ENCODE peak calls at places on chromosomes 1 and 21, in five cellular contexts. One of them, this sample, is unnamed.

GRCh38 chr1:236281286-236282158 is at the start of gene ERO1B:
- DNase-seq in fibroblast of pulmonary artery: peak; percentile 93
- DNase-seq in epithelial cell of esophagus: peak; percentile 97
- DNase-seq in GM23338: peak; percentile 99
- DNase-seq in SK-N-SH: peak; percentile 97
- DNase-seq in this sample: peak; percentile 96

GRCh38 chr1:210801501-210801900 is 332.4 kb downstream of the KCNH1 start:
- DNase-seq in epithelial cell of esophagus: no peak
- DNase-seq in SK-N-SH: no peak
- DNase-seq in fibroblast of pulmonary artery: no peak
- DNase-seq in GM23338: no peak
- DNase-seq in this sample: no peak

GRCh38 chr1:117473063-117473462 is 105.8 kb downstream of the MAN1A2 start:
- DNase-seq in GM23338: no peak
- DNase-seq in SK-N-SH: no peak
- DNase-seq in epithelial cell of esophagus: no peak
- DNase-seq in fibroblast of pulmonary artery: no peak
- DNase-seq in this sample: no peak

GRCh38 chr1:77322061-77322900 is 40.5 kb downstream of the AK5 start:
- DNase-seq in GM23338: peak; percentile 55
- DNase-seq in SK-N-SH: no peak
- DNase-seq in epithelial cell of esophagus: peak; percentile 3
- DNase-seq in fibroblast of pulmonary artery: peak; percentile 73
- DNase-seq in this sample: peak; percentile 81

GRCh38 chr21:34545079-34545884 is 33.3 kb upstream of the KCNE1 start:
- DNase-seq in fibroblast of pulmonary artery: peak; percentile 65
- DNase-seq in SK-N-SH: no peak
- DNase-seq in epithelial cell of esophagus: peak; percentile 34
- DNase-seq in GM23338: peak; percentile 26
- DNase-seq in this sample: peak; percentile 87

GRCh38 chr1:247562169-247562568 is 13.2 kb downstream of the GCSAML start:
- DNase-seq in fibroblast of pulmonary artery: no peak
- DNase-seq in GM23338: no peak
- DNase-seq in SK-N-SH: no peak
- DNase-seq in epithelial cell of esophagus: no peak
- DNase-seq in this sample: no peak

GRCh38 chr1:121546830-121547680 is 362.3 kb downstream of the SRGAP2C start:
- DNase-seq in epithelial cell of esophagus: peak; percentile 53
- DNase-seq in SK-N-SH: no peak
- DNase-seq in GM23338: no peak
- DNase-seq in fibroblast of pulmonary artery: peak; percentile 7
- DNase-seq in this sample: no peak

GRCh38 chr1:220691039-220691684 is 999 bp downstream of the C1orf115 start:
- DNase-seq in epithelial cell of esophagus: no peak
- DNase-seq in SK-N-SH: no peak
- DNase-seq in fibroblast of pulmonary artery: no peak
- DNase-seq in GM23338: no peak
- DNase-seq in this sample: no peak

GRCh38 chr1:113903496-113904291 is 905 bp downstream of the AP4B1 start:
- DNase-seq in SK-N-SH: peak; percentile 6
- DNase-seq in epithelial cell of esophagus: peak; percentile 11
- DNase-seq in GM23338: no peak
- DNase-seq in fibroblast of pulmonary artery: no peak
- DNase-seq in this sample: no peak

GRCh38 chr1:108817016-108817415 is 39.9 kb downstream of the AKNAD1 start:
- DNase-seq in fibroblast of pulmonary artery: peak; percentile 69
- DNase-seq in epithelial cell of esophagus: no peak
- DNase-seq in GM23338: no peak
- DNase-seq in SK-N-SH: no peak
- DNase-seq in this sample: peak; percentile 25

GRCh38 chr1:154870117-154870571 is at the start of gene KCNN3:
- DNase-seq in GM23338: peak; percentile 99
- DNase-seq in SK-N-SH: peak; percentile 96
- DNase-seq in fibroblast of pulmonary artery: peak; percentile 91
- DNase-seq in epithelial cell of esophagus: peak; percentile 90
- DNase-seq in this sample: peak; percentile 96

GRCh38 chr1:218298398-218298797 is 13.3 kb downstream of the RRP15 start:
- DNase-seq in SK-N-SH: no peak
- DNase-seq in GM23338: no peak
- DNase-seq in epithelial cell of esophagus: no peak
- DNase-seq in fibroblast of pulmonary artery: no peak
- DNase-seq in this sample: no peak

DNA sequence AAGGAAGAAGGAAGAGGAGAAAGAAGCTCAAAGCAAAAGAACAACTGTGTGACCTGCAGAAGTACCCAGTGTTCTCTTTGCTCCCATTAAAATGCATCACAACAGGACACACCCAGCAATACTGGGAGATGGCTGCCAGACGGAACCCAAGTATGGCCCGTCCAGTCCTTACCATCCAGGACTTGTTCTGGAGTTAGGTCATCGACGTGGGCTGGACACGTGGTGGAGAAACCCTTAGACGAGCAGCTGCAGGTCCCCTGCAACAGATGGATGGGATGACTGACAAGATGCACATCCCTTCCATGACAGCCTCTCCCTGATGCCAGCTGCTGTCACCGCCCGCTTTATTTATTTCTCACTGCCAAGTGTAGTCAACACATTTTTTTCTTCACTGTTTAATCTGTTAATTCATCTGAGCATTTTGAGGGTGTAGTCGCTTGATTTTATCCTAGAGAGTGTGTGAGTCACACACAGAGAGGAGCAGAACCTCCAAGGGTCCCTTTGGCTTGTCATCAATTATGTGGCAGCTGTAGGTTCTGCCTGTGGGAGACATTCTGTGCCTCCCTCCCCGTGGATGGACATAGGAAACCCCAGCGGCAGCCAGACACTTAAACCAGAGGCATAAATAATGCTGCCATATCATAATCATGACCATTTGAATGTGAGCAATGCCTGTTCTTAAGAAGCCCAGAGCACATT is 80.9 kb downstream of the ABCA4 start:
- DNase-seq in fibroblast of pulmonary artery: no peak
- DNase-seq in epithelial cell of esophagus: no peak
- DNase-seq in GM23338: no peak
- DNase-seq in SK-N-SH: peak; percentile 59
- DNase-seq in this sample: no peak
- TF ChIP-seq CTCF in fibroblast of pulmonary artery: no peak
- TF ChIP-seq CTCF in epithelial cell of esophagus: no peak
- TF ChIP-seq CTCF in GM23338: no peak
- TF ChIP-seq CTCF in SK-N-SH: peak; percentile 25
- TF ChIP-seq CTCF in this sample: no peak

GRCh38 chr1:196462101-196462500 is 146.1 kb downstream of the KCNT2 start:
- DNase-seq in fibroblast of pulmonary artery: peak; percentile 43
- DNase-seq in SK-N-SH: no peak
- DNase-seq in GM23338: no peak
- DNase-seq in epithelial cell of esophagus: peak; percentile 36
- DNase-seq in this sample: no peak
- H3K4me3 ChIP-seq in fibroblast of pulmonary artery: no peak overlapping the region
- H3K4me3 ChIP-seq in SK-N-SH: no peak overlapping the region
- H3K4me3 ChIP-seq in GM23338: no peak overlapping the region
- H3K4me3 ChIP-seq in epithelial cell of esophagus: no peak overlapping the region
- H3K4me3 ChIP-seq in this sample: no peak overlapping the region

GRCh38 chr21:46567348-46567747 is 37.5 kb downstream of the S100B start:
- DNase-seq in fibroblast of pulmonary artery: no peak
- DNase-seq in GM23338: no peak
- DNase-seq in epithelial cell of esophagus: no peak
- DNase-seq in SK-N-SH: no peak
- DNase-seq in this sample: no peak

GRCh38 chr21:46562964-46563607 is 41.8 kb downstream of the S100B start:
- DNase-seq in epithelial cell of esophagus: no peak
- DNase-seq in SK-N-SH: peak; percentile 26
- DNase-seq in GM23338: no peak
- DNase-seq in fibroblast of pulmonary artery: no peak
- DNase-seq in this sample: no peak

GRCh38 chr21:46562472-46562871 is 42.4 kb downstream of the S100B start:
- DNase-seq in SK-N-SH: no peak
- DNase-seq in GM23338: no peak
- DNase-seq in epithelial cell of esophagus: no peak
- DNase-seq in fibroblast of pulmonary artery: no peak
- DNase-seq in this sample: no peak

GRCh38 chr21:46561448-46562095 is 43.3 kb downstream of the S100B start:
- DNase-seq in fibroblast of pulmonary artery: no peak
- DNase-seq in SK-N-SH: no peak
- DNase-seq in GM23338: no peak
- DNase-seq in epithelial cell of esophagus: no peak
- DNase-seq in this sample: no peak

DNA sequence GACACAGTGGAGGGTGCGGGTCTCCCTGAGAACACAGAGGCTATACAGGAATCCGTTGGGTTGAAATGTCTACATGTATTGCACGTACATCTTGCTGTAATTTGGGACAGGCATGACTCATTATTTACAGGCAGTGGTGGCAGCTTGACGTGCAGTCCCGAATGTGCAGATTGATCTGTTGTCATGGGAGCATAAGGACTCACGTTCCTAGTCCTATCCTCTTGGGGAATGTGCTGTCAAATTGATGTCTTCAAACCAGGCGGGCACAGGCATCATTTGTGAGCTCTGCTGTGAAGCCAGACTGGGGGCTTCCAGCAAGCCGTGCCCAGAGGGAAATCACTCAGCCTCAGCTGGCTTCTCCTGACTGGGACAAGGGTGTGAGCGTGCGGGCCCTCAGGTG is 40.5 kb downstream of the S100B start:
- DNase-seq in epithelial cell of esophagus: no peak
- DNase-seq in SK-N-SH: no peak
- DNase-seq in fibroblast of pulmonary artery: no peak
- DNase-seq in GM23338: no peak
- DNase-seq in this sample: no peak
- TF ChIP-seq CTCF in epithelial cell of esophagus: no peak
- TF ChIP-seq CTCF in SK-N-SH: no peak
- TF ChIP-seq CTCF in fibroblast of pulmonary artery: no peak
- TF ChIP-seq CTCF in GM23338: no peak
- TF ChIP-seq CTCF in this sample: no peak

DNA sequence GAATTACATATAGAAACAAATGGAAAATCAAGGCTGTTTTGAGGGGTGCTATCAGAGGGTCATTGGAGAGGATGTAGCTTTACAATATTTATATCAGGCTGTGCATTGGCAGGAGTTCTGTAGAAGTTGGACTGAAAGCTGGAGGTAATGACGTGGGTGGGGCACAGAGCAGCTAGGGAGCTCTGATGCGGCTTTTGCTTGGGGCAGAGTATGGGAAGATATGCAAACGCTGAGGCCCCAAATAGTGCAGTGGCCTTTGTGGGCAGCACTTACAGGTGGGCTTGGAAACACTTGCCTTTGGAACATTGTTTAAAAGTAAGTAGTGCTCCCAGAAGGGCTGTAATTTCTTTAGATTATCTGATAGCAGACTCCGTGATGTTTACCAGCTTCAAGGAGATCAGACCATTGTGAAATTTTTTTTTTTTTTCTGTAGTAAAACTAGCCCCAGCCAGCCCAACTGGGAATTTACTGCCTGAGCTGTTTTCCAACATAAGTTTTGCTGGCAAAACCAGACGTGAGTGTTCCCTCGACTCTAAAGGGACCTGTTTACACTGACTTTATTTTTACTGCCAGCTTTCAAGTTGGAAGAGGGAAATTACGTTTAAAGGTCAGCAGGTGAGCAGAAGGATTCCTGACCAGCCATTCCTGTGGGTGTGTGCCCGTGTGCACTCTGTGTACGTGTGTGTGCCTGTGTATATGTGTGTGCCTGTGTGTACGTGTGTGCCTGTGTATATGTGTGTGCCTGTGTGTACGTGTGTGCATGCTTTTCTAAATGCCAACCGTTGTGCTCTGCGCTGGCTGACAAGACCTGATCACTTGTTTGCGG is at the start of gene MAB21L3:
- DNase-seq in epithelial cell of esophagus: peak; percentile 51
- DNase-seq in fibroblast of pulmonary artery: no peak
- DNase-seq in SK-N-SH: no peak
- DNase-seq in GM23338: no peak
- DNase-seq in this sample: no peak
- H3K4me3 ChIP-seq in epithelial cell of esophagus: no peak within 1 kb of the TSS
- H3K4me3 ChIP-seq in fibroblast of pulmonary artery: no peak within 1 kb of the TSS
- H3K4me3 ChIP-seq in SK-N-SH: no peak within 1 kb of the TSS
- H3K4me3 ChIP-seq in GM23338: no peak within 1 kb of the TSS
- H3K4me3 ChIP-seq in this sample: no peak within 1 kb of the TSS

GRCh38 chr21:38467911-38468310 is 30.4 kb downstream of the ERG start:
- DNase-seq in SK-N-SH: no peak
- DNase-seq in GM23338: peak; percentile 71
- DNase-seq in epithelial cell of esophagus: peak; percentile 19
- DNase-seq in fibroblast of pulmonary artery: no peak
- DNase-seq in this sample: no peak
- TF ChIP-seq CTCF in SK-N-SH: no peak
- TF ChIP-seq CTCF in GM23338: peak; percentile 73
- TF ChIP-seq CTCF in epithelial cell of esophagus: no peak
- TF ChIP-seq CTCF in fibroblast of pulmonary artery: no peak
- TF ChIP-seq CTCF in this sample: no peak